ENCODE peak calls at places on chromosomes 5 and 9, in six cellular contexts. A, B, M, Y, H and C are unnamed samples.

GRCh38 chr9:76665458-76665857 is 98.8 kb upstream of the PCA3 start:
- DNase-seq in M (no peak), B (no peak), A (no peak), Y (no peak), H (no peak), C (no peak)

GRCh38 chr9:134735441-134736175 is 94.0 kb downstream of the COL5A1 start:
- DNase-seq in Y (peak; percentile 73), H (peak; percentile 57), B (no peak), A (no peak), M (no peak), C (no peak)

GRCh38 chr5:110194191-110194590 is 504.5 kb downstream of the MAN2A1 start:
- DNase-seq in A (no peak), M (no peak), H (no peak), Y (no peak), B (no peak), C (no peak)

GRCh38 chr5:134527961-134528424 is 2.5 kb downstream of the JADE2 start:
- DNase-seq in H (no peak), Y (no peak), B (no peak), A (peak; percentile 68), M (no peak), C (no peak)

GRCh38 chr5:72648511-72648910 is 141.3 kb upstream of the ZNF366 start:
- DNase-seq in M (no peak), B (no peak), A (no peak), H (peak; percentile 17), Y (no peak), C (no peak)

GRCh38 chr9:116550728-116551436 is 136.2 kb upstream of the TRIM32 start:
- DNase-seq in M (no peak), B (no peak), A (no peak), H (no peak), Y (no peak), C (no peak)

GRCh38 chr5:95018946-95019345 is 265.9 kb downstream of the MCTP1 start:
- DNase-seq in B (no peak), Y (no peak), M (no peak), A (no peak), H (no peak), C (no peak)

GRCh38 chr9:123343428-123344272 is 12.3 kb upstream of the CRB2 start:
- DNase-seq in A (no peak), M (no peak), H (no peak), B (no peak), Y (no peak), C (no peak)

GRCh38 chr5:74673011-74673790 is 11.8 kb upstream of the HEXB start:
- DNase-seq in Y (no peak), M (no peak), H (no peak), B (no peak), A (no peak), C (no peak)

GRCh38 chr9:123739387-123739786 is 190.5 kb downstream of the DENND1A start:
- DNase-seq in M (no peak), A (no peak), H (no peak), Y (no peak), B (no peak), C (no peak)

GRCh38 chr9:4272141-4272540 is 27.7 kb downstream of the GLIS3 start:
- DNase-seq in A (no peak), B (no peak), Y (no peak), M (no peak), H (no peak), C (no peak)

GRCh38 chr9:19456996-19457693 is 48.3 kb downstream of the ACER2 start:
- DNase-seq in M (peak; percentile 40), A (peak; percentile 68), Y (peak; percentile 64), H (peak; percentile 31), B (peak; percentile 46), C (peak; percentile 31)

GRCh38 chr5:177458912-177459350 is 12.3 kb downstream of the PRR7 start:
- DNase-seq in Y (no peak), H (no peak), B (no peak), A (no peak), M (no peak), C (no peak)

GRCh38 chr5:96254980-96255681 is 177.9 kb downstream of the PCSK1 start:
- DNase-seq in A (no peak), H (no peak), B (no peak), Y (peak; percentile 34), M (no peak), C (no peak)

GRCh38 chr9:108535526-108535925 is 320.3 kb downstream of the ACTL7B start:
- DNase-seq in Y (no peak), B (no peak), A (no peak), H (no peak), M (no peak), C (no peak)

GRCh38 chr5:103232393-103232999 is 26.1 kb upstream of the MACIR start:
- DNase-seq in M (no peak), H (no peak), Y (no peak), A (no peak), B (no peak), C (no peak)

GRCh38 chr5:170168797-170169196 is 63.1 kb downstream of the FOXI1 start:
- DNase-seq in Y (no peak), M (no peak), B (no peak), H (no peak), A (no peak), C (no peak)

GRCh38 chr9:118170032-118170955 is 466.1 kb downstream of the TLR4 start:
- DNase-seq in H (no peak), Y (no peak), M (no peak), B (no peak), A (peak; percentile 59), C (no peak)

GRCh38 chr5:122435738-122436137 is 123.7 kb downstream of the SNCAIP start:
- DNase-seq in M (no peak), A (no peak), H (no peak), B (no peak), Y (no peak), C (no peak)

GRCh38 chr9:123321874-123322770 is 33.9 kb upstream of the CRB2 start:
- DNase-seq in M (no peak), A (no peak), Y (no peak), H (no peak), B (no peak), C (no peak)

GRCh38 chr5:54309237-54309636 is 1.1 kb downstream of the ARL15 start:
- DNase-seq in B (no peak), M (no peak), Y (no peak), A (no peak), H (no peak), C (no peak)

GRCh38 chr5:160387445-160387844 is 12.4 kb downstream of the FAM200C start:
- DNase-seq in B (no peak), M (no peak), Y (no peak), A (no peak), H (no peak), C (no peak)

GRCh38 chr9:75108571-75108970 is 20.3 kb downstream of the OSTF1 start:
- DNase-seq in H (no peak), A (no peak), Y (no peak), M (no peak), B (no peak), C (peak; percentile 35)

GRCh38 chr5:139808481-139809330 is 13.1 kb downstream of the PSD2 start:
- DNase-seq in A (no peak), B (no peak), Y (no peak), M (no peak), H (no peak), C (no peak)

GRCh38 chr5:139725073-139725830 is 70.4 kb upstream of the PSD2 start:
- DNase-seq in B (no peak), A (no peak), H (no peak), Y (peak; percentile 74), M (no peak), C (no peak)

GRCh38 chr5:119527346-119527745 is 75.0 kb downstream of the HSD17B4 start:
- DNase-seq in B (no peak), M (no peak), H (no peak), Y (no peak), A (no peak), C (no peak)

GRCh38 chr9:81787747-81788632 is 98.6 kb upstream of the TLE1 start:
- DNase-seq in A (no peak), H (no peak), Y (peak; percentile 55), B (no peak), M (no peak), C (no peak)

GRCh38 chr5:71651554-71651953 is 64.4 kb downstream of the MCCC2 start:
- DNase-seq in Y (no peak), M (no peak), B (no peak), A (no peak), H (no peak), C (no peak)

GRCh38 chr5:117732264-117732663 is 1157.6 kb upstream of the SEMA6A start:
- DNase-seq in M (no peak), A (no peak), B (no peak), Y (no peak), H (no peak), C (no peak)
- H3K4me1 ChIP-seq in M (no peaks in the 10 kb centered on the region), A (no peaks in the 10 kb centered on the region), B (no peaks in the 10 kb centered on the region), Y (no peaks in the 10 kb centered on the region), H (no peaks in the 10 kb centered on the region), C (no peaks in the 10 kb centered on the region)

GRCh38 chr5:50299896-50300295 is 141.2 kb downstream of the EMB start:
- DNase-seq in M (no peak), A (no peak), B (no peak), Y (no peak), H (no peak), C (no peak)
- H3K4me1 ChIP-seq in M (no peaks in the 10 kb centered on the region), A (no peaks in the 10 kb centered on the region), B (no peaks in the 10 kb centered on the region), Y (no peaks in the 10 kb centered on the region), H (no peaks in the 10 kb centered on the region), C (no peaks in the 10 kb centered on the region)

DNA sequence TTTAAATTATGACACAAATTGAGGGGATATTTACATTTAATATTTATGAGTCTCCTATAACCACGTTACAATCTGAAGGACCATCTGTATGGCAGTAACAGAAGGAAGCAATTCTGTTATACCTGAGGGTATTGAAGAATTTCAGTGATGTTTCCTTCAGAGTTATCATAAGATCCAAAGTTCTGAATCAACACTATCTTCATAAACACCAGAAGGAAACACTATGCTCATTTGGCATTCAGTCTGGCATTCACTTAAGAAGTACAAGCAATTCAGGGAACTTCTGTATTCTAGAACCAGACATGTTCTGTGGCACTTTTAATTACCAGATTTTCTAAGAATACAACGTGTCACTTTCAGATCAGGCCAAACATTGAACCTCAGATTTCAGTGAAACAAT is 9.6 kb downstream of the DAB2 start:
- DNase-seq in H (no peak), Y (no peak), B (no peak), A (no peak), M (no peak), C (no peak)
- H3K4me1 ChIP-seq in H (peaks cover 10% of the 10 kb centered on the region), Y (peaks cover 45% of the 10 kb centered on the region), B (no peaks in the 10 kb centered on the region), A (peaks cover 7% of the 10 kb centered on the region), M (no peaks in the 10 kb centered on the region), C (no peaks in the 10 kb centered on the region)

DNA sequence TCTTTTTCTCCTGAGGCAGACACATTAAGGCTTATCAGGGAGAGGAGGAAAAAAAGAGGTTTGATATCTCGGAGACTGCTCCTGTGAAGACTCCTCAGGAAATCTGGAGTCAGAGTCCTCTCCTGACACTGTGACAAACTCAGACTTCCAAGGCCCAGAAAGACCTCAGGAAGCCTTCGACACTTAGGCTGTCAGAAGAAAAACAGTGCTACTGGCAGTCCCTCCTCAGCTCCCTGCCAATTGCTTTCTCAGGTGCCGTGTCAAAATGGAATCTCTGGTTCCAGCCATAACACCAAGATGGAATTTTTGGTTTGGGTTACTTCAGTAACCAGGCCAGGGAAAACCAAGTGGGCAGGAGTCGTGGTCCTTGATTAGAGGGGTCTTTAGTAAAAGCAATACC is 4.1 kb downstream of the STK10 start:
- DNase-seq in B (no peak), Y (no peak), M (no peak), H (no peak), A (no peak), C (no peak)
- H3K4me1 ChIP-seq in B (peaks cover 48% of the 10 kb centered on the region), Y (peaks cover 14% of the 10 kb centered on the region), M (peaks cover 57% of the 10 kb centered on the region), H (peaks cover 14% of the 10 kb centered on the region), A (no peaks in the 10 kb centered on the region), C (peaks cover 57% of the 10 kb centered on the region)

GRCh38 chr5:150498501-150498900 is 9.4 kb upstream of the NDST1 start:
- DNase-seq in M (no peak), H (no peak), Y (no peak), B (no peak), A (peak; percentile 48), C (no peak)
- H3K4me1 ChIP-seq in M (no peaks in the 10 kb centered on the region), H (peaks cover 74% of the 10 kb centered on the region), Y (peaks cover 85% of the 10 kb centered on the region), B (no peaks in the 10 kb centered on the region), A (peaks cover 78% of the 10 kb centered on the region), C (no peaks in the 10 kb centered on the region)

GRCh38 chr5:132668706-132669454 is 4.9 kb upstream of the IL4 start:
- DNase-seq in M (no peak), B (no peak), Y (no peak), H (no peak), A (no peak), C (no peak)
- H3K4me1 ChIP-seq in M (peaks cover 4% of the 10 kb centered on the region), B (peaks cover 24% of the 10 kb centered on the region), Y (peaks cover 2% of the 10 kb centered on the region), H (no peaks in the 10 kb centered on the region), A (no peaks in the 10 kb centered on the region), C (no peaks in the 10 kb centered on the region)